ENCODE peak calls at places on chromosomes 13 and 19, in eight cellular contexts. W is MM.1S, P is OCI-LY7, I is SK-N-SH, E is PC-3, X is GM23248, H is HCT116, Q is GM23338. D is an unnamed sample. For H3K36me3 and H3K9me2, the result is how much of the 10 kb centered on the place peaks cover.

GRCh38 chr13:98961204-98962105 is 16.4 kb downstream of the DOCK9 start:
- DNase-seq in P (no peak), X (peak), I (no peak), H (no peak), Q (no peak), E (no peak), W (no peak), D (no peak)

GRCh38 chr19:49436381-49437017 is 4.8 kb downstream of the SLC17A7 start:
- DNase-seq in E (no peak), H (no peak), W (no peak), Q (peak), P (peak), X (peak), I (peak), D (peak)

GRCh38 chr19:42206871-42207755 is 10.4 kb downstream of the DEDD2 start:
- DNase-seq in W (no peak), E (peak), H (no peak), Q (no peak), P (no peak), I (no peak), X (peak), D (no peak)

GRCh38 chr19:49368711-49369358 is 5.2 kb downstream of the DKKL1 start:
- DNase-seq in Q (no peak), P (no peak), E (no peak), H (no peak), X (no peak), I (no peak), W (no peak), D (no peak)

GRCh38 chr19:13163609-13164364 is 13.6 kb downstream of the IER2 start:
- DNase-seq in I (peak), E (peak), X (peak), W (no peak), H (no peak), P (peak), Q (peak), D (peak)

GRCh38 chr19:10449037-10449436 is 28.7 kb downstream of the PDE4A start:
- DNase-seq in X (no peak), H (no peak), P (no peak), E (no peak), I (peak), Q (no peak), W (no peak), D (no peak)

GRCh38 chr13:92657565-92657964 is 569.0 kb upstream of the GPC6 start:
- DNase-seq in I (no peak), E (no peak), W (no peak), H (no peak), Q (no peak), P (no peak), X (no peak), D (no peak)

GRCh38 chr19:38514812-38515633 is 81.5 kb downstream of the RYR1 start:
- DNase-seq in I (peak), Q (peak), P (peak), X (peak), H (peak), W (peak), E (peak), D (peak)

GRCh38 chr13:30105381-30105780 is 202.0 kb downstream of the KATNAL1 start:
- DNase-seq in W (no peak), Q (peak), X (no peak), P (no peak), I (no peak), H (no peak), E (no peak), D (peak)

GRCh38 chr19:57850553-57851017 is 926 bp downstream of the ZNF587 start:
- DNase-seq in I (peak), Q (peak), X (peak), P (peak), E (peak), W (no peak), H (no peak), D (peak)
- TF ChIP-seq EZH2phosphoT487 in I (no peak), Q (no peak), X (no peak), P (no peak), E (no peak), W (no peak), H (no peak), D (no peak)

GRCh38 chr19:46603195-46603637 is 2.1 kb downstream of the CALM3 start:
- DNase-seq in H (no peak), I (peak), E (no peak), Q (no peak), X (no peak), W (peak), P (no peak), D (peak)

GRCh38 chr19:46605356-46605821 is 4.3 kb downstream of the CALM3 start:
- DNase-seq in I (peak), W (no peak), P (no peak), E (no peak), H (no peak), Q (no peak), X (no peak), D (no peak)

GRCh38 chr19:46604781-46605355 is 3.7 kb downstream of the CALM3 start:
- DNase-seq in E (no peak), I (peak), X (no peak), W (no peak), H (no peak), Q (no peak), P (no peak), D (peak)

GRCh38 chr19:46602392-46603194 is 1.5 kb downstream of the CALM3 start:
- DNase-seq in Q (peak), H (no peak), I (peak), X (peak), W (no peak), E (no peak), P (no peak), D (peak)

DNA sequence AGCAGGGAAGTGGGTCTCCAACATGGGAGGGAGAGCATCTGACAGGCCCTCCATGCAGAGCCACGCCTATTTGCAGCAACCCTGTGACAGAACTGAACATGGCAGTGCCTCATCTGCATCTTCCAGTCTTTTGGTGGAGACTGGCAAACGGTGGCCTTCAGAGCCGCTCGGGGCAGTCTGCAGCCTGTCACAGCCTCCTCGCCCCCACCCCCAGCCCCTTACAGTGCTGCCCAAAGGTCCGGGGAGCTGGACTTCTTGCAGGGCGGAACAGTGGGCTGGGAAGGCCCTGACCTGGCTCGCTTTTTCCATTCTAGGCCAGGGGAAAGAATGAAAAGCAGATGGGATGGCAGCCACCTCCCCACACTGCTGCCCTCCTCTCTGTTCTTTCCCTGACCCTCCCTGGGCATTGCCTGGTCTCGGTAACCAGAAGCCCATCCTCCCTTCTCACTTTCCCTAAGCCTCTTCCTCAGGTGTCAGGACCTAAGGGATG is 2.7 kb downstream of the CALM3 start:
- DNase-seq in E (no peak), I (peak), Q (no peak), P (no peak), X (peak), H (no peak), W (no peak), D (peak)
- H3K36me3 ChIP-seq in E (under half), I (under half), Q (under half), P (under half), X (under half), H (under half), W (under half), D (under half)

DNA sequence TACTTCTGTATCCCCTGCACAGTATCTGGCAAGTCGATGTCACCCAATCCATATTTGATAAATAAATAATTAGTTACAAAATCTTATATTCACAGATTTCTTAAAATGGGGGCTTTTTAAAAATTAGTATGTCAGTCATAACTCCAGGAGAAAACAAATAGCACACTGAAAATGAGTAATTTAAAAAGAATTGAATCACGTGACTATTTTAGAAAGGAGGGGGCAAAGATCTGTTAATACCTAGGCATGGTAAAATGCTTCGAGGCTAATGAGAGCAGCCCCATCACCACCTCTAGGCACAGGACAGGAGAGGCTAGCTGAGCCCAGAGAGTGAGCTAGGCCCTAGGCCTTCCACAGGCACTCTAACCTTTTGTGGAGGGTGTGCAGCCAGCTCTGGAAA is 94.7 kb downstream of the FREM2 start:
- DNase-seq in X (no peak), H (no peak), Q (no peak), W (no peak), E (no peak), I (no peak), P (no peak), D (no peak)
- H3K9me2 ChIP-seq in X (under half), H (under half), Q (under half), W (under half), E (under half), I (under half), P (under half), D (under half)

GRCh38 chr19:343451-343931 is 1.1 kb downstream of the MIER2 start:
- DNase-seq in E (no peak), I (peak), W (no peak), P (peak), Q (peak), H (no peak), X (peak), D (no peak)
- TF ChIP-seq EZH2phosphoT487 in E (no peak), I (no peak), W (no peak), P (no peak), Q (no peak), H (no peak), X (no peak), D (no peak)

DNA sequence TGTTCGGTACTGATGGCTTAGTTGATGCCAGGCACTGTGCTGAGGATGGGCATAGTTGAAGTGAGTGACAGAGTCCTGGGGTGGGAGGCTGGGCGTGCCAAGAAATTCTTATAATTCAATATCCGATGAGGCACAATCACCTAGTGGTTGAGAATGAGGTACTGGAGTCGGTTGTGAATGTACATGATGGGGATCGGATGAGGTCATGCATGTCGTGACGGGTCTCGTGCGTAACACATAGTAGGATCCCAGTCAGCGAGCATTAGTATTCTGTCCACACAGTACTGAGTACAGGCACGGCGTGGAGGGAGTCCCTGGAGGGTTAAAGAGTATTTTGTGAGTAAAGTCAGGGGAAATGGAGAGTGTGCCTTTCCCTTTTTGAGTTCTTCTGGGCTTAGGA is 2.8 kb downstream of the SAFB start:
- DNase-seq in H (no peak), X (no peak), P (no peak), Q (no peak), W (no peak), E (no peak), I (no peak), D (no peak)
- H3K36me3 ChIP-seq in H (under half), X (under half), P (half or more), Q (under half), W (under half), E (half or more), I (half or more), D (under half)

GRCh38 chr13:49407936-49408335 is 35.9 kb downstream of the CAB39L start:
- DNase-seq in I (no peak), E (no peak), W (no peak), P (no peak), X (no peak), H (no peak), Q (no peak), D (no peak)
- H3K9me2 ChIP-seq in I (under half), E (under half), W (under half), P (under half), X (under half), H (under half), Q (under half), D (under half)

GRCh38 chr13:113905018-113905417 is 41.1 kb upstream of the GAS6 start:
- DNase-seq in X (no peak), Q (no peak), E (no peak), W (no peak), P (no peak), H (no peak), I (no peak), D (no peak)
- TF ChIP-seq EZH2phosphoT487 in X (no peak), Q (no peak), E (no peak), W (no peak), P (no peak), H (no peak), I (no peak), D (no peak)